ENCODE peak calls at places on chromosome 20, in nine cellular contexts. R, C, Q, T, E, I, A, G and F are unnamed samples.

GRCh38 chr20:2524435-2525272 is 11.7 kb upstream of the TMC2 start:
- DNase-seq in R (peak; percentile 90), C (peak; percentile 79), Q (peak; percentile 66), T (peak; percentile 95), E (peak; percentile 93), I (peak; percentile 86), A (peak; percentile 84), G (peak; percentile 38), F (peak; percentile 88)

GRCh38 chr20:49948809-49949507 is 12.8 kb downstream of the RNF114 start:
- DNase-seq in R (no peak), C (peak; percentile 92), Q (peak; percentile 99), T (no peak), E (no peak), I (no peak), A (no peak), G (peak; percentile 92), F (no peak)

GRCh38 chr20:52219441-52219840 is 27.9 kb upstream of the ZFP64 start:
- DNase-seq in R (no peak), C (no peak), Q (peak; percentile 2), T (no peak), E (peak; percentile 29), I (no peak), A (peak; percentile 12), G (no peak), F (no peak)

GRCh38 chr20:45044084-45044573 is 56.8 kb downstream of the KCNS1 start:
- DNase-seq in R (no peak), C (peak; percentile 89), Q (peak; percentile 86), T (peak; percentile 24), E (peak; percentile 34), I (no peak), A (peak; percentile 67), G (peak; percentile 55), F (no peak)

GRCh38 chr20:4082406-4083102 is 67.2 kb upstream of the RNF24 start:
- DNase-seq in R (no peak), C (peak; percentile 86), Q (peak; percentile 82), T (peak; percentile 18), E (no peak), I (peak; percentile 16), A (no peak), G (no peak), F (peak; percentile 35)

GRCh38 chr20:50449789-50450492 is 60.2 kb upstream of the PTPN1 start:
- DNase-seq in R (no peak), C (no peak), Q (no peak), T (no peak), E (no peak), I (no peak), A (no peak), G (no peak), F (no peak)

GRCh38 chr20:38132156-38132909 is 32.7 kb downstream of the TGM2 start:
- DNase-seq in R (peak; percentile 16), C (no peak), Q (no peak), T (no peak), E (no peak), I (no peak), A (no peak), G (no peak), F (no peak)

GRCh38 chr20:23320317-23320716 is 30.3 kb upstream of the NXT1 start:
- DNase-seq in R (no peak), C (no peak), Q (peak; percentile 17), T (no peak), E (no peak), I (no peak), A (peak; percentile 1), G (no peak), F (no peak)

DNA sequence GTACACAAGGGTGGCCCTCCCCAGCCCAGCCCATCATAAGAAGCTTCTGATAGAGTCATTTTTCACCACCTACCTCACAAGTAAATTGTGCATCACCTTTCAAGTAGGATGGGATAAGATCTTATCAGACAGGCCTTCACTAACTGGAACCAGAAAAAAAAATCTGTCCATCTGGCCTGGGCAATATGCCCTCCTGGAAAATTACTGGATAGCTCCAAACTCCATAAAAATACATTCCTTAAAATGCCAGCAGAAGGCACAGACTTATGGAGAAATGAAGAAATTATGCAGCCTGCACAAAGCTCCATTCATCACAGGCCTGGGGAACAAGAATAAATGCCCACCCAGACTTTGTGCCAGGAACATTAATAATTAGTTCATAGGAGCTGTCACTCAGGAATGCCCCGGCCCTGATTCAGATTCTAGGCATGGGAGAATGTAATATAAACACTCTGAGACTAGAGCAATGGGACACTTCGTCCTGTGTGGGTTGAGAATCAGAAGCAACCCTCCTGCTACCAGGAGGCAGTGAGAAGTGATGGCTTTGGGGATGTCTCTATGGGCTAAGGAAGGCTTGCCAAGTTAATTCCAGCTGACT is 199.3 kb downstream of the OTOR start:
- DNase-seq in R (no peak), C (no peak), Q (no peak), T (no peak), E (no peak), I (no peak), A (no peak), G (no peak), F (no peak)
- TF ChIP-seq CTCF in R (no peak), C (no peak), Q (no peak), T (no peak), E (no peak), I (no peak), A (no peak), G (no peak), F (no peak)

GRCh38 chr20:25194333-25194972 is 1.1 kb upstream of the ENTPD6 start:
- DNase-seq in R (no peak), C (no peak), Q (no peak), T (no peak), E (no peak), I (no peak), A (no peak), G (no peak), F (no peak)

GRCh38 chr20:25197173-25197869 is 1.8 kb downstream of the ENTPD6 start:
- DNase-seq in R (no peak), C (no peak), Q (no peak), T (no peak), E (peak; percentile 58), I (no peak), A (peak; percentile 10), G (no peak), F (no peak)

GRCh38 chr20:25195962-25196700 is 619 bp downstream of the ENTPD6 start:
- DNase-seq in R (no peak), C (no peak), Q (peak; percentile 5), T (peak; percentile 38), E (peak; percentile 87), I (no peak), A (peak; percentile 3), G (no peak), F (no peak)

GRCh38 chr20:25196701-25197120 is 1.2 kb downstream of the ENTPD6 start:
- DNase-seq in R (no peak), C (no peak), Q (no peak), T (no peak), E (peak; percentile 60), I (no peak), A (peak; percentile 7), G (no peak), F (no peak)

GRCh38 chr20:25195014-25195961 is at the start of gene ENTPD6:
- DNase-seq in R (peak; percentile 95), C (peak; percentile 84), Q (peak; percentile 81), T (peak; percentile 90), E (peak; percentile 94), I (peak; percentile 86), A (peak; percentile 80), G (peak; percentile 64), F (peak; percentile 93)
- TF ChIP-seq CTCF in R (peak; percentile 22), C (peak; percentile 27), Q (peak; percentile 23), T (no peak), E (no peak), I (no peak), A (no peak), G (peak; percentile 34), F (peak; percentile 1)

GRCh38 chr20:33516882-33517281 is 27.0 kb downstream of the CBFA2T2 start:
- DNase-seq in R (no peak), C (no peak), Q (peak; percentile 11), T (no peak), E (no peak), I (no peak), A (no peak), G (no peak), F (no peak)

GRCh38 chr20:33521461-33521860 is 31.6 kb downstream of the CBFA2T2 start:
- DNase-seq in R (no peak), C (no peak), Q (no peak), T (no peak), E (no peak), I (no peak), A (no peak), G (no peak), F (no peak)

GRCh38 chr20:33518071-33518470 is 28.2 kb downstream of the CBFA2T2 start:
- DNase-seq in R (no peak), C (peak; percentile 47), Q (peak; percentile 75), T (no peak), E (no peak), I (no peak), A (peak; percentile 67), G (no peak), F (no peak)

DNA sequence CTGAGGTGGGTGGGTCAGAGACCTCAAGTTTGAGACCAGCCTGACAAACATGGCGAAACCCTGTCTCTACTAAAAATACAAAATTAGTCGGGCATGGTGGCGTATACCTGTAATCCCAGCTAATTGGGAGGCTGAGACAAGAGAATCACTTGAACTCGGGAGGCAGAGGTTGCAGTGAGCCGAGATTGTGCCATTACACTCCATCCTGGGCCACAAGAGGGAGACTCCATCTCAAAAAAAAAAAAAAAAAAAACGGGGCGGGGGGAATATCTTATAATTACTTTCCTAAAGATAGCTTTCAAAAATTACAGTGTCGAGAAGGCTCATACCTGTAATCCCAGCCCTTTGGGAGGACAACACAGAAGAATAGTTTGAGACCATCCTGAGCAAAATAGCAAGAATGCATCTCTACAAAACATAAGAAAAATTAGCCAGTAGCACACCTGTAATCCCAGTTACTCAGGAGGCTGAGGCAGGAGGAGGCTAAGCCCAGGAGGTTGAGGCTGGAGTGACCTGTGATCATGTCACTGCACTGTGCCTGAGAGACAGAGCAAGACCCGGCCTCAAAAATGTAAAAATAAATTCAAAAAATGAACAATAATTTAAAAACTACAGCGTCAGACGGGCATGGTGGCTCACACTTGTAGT is 25.8 kb downstream of the CBFA2T2 start:
- DNase-seq in R (no peak), C (no peak), Q (no peak), T (no peak), E (no peak), I (no peak), A (peak; percentile 14), G (no peak), F (no peak)
- TF ChIP-seq CTCF in R (no peak), C (peak; percentile 41), Q (peak; percentile 32), T (no peak), E (no peak), I (peak; percentile 29), A (peak; percentile 47), G (peak; percentile 43), F (no peak)

DNA sequence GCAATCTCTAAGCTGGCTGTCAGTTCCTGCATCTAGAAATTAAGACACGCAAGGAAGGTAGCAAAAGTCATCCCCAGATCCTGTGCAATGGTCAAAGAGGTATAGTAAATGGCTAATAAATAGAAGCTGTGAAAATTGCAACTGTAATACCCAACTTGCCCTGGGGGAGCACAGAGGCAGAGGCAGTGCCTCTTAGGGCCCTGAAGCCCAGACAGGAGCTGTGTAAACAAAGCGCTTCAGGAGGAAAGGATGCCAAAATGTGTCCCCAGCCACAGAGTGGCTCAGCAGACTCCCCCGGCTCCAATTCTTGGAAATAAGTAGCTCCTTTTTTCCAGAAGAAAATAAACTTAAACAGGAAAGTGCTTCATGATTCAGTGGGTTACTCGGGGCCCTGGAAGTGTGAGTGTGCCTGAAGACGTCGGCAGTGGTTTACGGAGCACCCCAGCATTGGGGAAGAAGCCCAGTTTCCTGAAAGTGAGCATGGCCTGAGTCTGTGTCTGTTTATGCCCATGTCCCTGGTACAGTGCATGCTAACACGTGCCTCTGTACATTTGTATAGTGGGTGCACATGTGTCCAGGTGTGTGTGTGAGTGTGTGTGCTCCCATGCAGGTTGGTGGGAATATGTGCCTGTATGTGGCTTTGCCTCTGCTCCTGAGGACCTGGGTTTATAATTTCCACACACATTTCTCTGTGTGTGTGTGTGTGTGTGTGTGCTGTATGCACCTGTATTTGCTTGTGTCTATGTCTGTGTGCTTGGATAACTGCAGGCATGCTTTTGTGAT is 246.7 kb downstream of the MAFB start:
- DNase-seq in R (no peak), C (peak; percentile 32), Q (no peak), T (no peak), E (no peak), I (no peak), A (peak; percentile 12), G (no peak), F (no peak)
- TF ChIP-seq CTCF in R (no peak), C (peak; percentile 39), Q (no peak), T (peak; percentile 38), E (no peak), I (no peak), A (no peak), G (no peak), F (no peak)